ENCODE peak calls at places on chromosome 5, in six cellular contexts. S is A549, D is K562, O is H1, G is SK-N-SH, H is HepG2. P is an unnamed sample.

GRCh38 chr5:180126716-180127681 is 55.4 kb upstream of the RNF130 start:
- DNase-seq in S (peak; percentile 42), D (peak; percentile 69), O (peak; percentile 87), G (peak; percentile 92), H (no peak), P (no peak)

GRCh38 chr5:11172484-11172883 is 411.4 kb upstream of the DAP start:
- DNase-seq in S (no peak), D (no peak), O (no peak), G (no peak), H (no peak), P (no peak)

GRCh38 chr5:34497031-34497808 is 158.9 kb upstream of the RAI14 start:
- DNase-seq in S (no peak), D (no peak), O (no peak), G (no peak), H (no peak), P (no peak)

GRCh38 chr5:41542183-41542582 is 31.8 kb upstream of the PLCXD3 start:
- DNase-seq in S (no peak), D (no peak), O (no peak), G (no peak), H (no peak), P (no peak)

GRCh38 chr5:54234304-54234938 is 76.0 kb downstream of the ARL15 start:
- DNase-seq in S (peak; percentile 47), D (no peak), O (no peak), G (peak; percentile 11), H (peak; percentile 9), P (peak; percentile 73)

GRCh38 chr5:157571357-157571827 is 4.2 kb downstream of the ADAM19 start:
- DNase-seq in S (no peak), D (no peak), O (no peak), G (no peak), H (no peak), P (peak; percentile 77)

GRCh38 chr5:107154598-107154997 is 516.1 kb downstream of the EFNA5 start:
- DNase-seq in S (no peak), D (no peak), O (no peak), G (no peak), H (no peak), P (no peak)

GRCh38 chr5:57582578-57583070 is 100.0 kb upstream of the ACTBL2 start:
- DNase-seq in S (no peak), D (no peak), O (no peak), G (no peak), H (no peak), P (no peak)

GRCh38 chr5:75006821-75007536 is 45.4 kb downstream of the GCNT4 start:
- DNase-seq in S (no peak), D (no peak), O (no peak), G (no peak), H (no peak), P (no peak)

GRCh38 chr5:44385236-44385940 is 3.8 kb downstream of the FGF10 start:
- DNase-seq in S (no peak), D (no peak), O (no peak), G (no peak), H (no peak), P (no peak)

GRCh38 chr5:87912419-87912818 is 356.2 kb downstream of the TMEM161B start:
- DNase-seq in S (no peak), D (no peak), O (no peak), G (no peak), H (no peak), P (no peak)

GRCh38 chr5:11684607-11685006 is 219.6 kb downstream of the CTNND2 start:
- DNase-seq in S (no peak), D (no peak), O (no peak), G (no peak), H (no peak), P (no peak)

GRCh38 chr5:140232731-140233130 is 57.7 kb downstream of the CYSTM1 start:
- DNase-seq in S (no peak), D (no peak), O (no peak), G (no peak), H (peak; percentile 25), P (no peak)

GRCh38 chr5:16936150-16937022 is at the start of gene MYO10:
- DNase-seq in S (peak; percentile 83), D (peak; percentile 87), O (peak; percentile 94), G (peak; percentile 95), H (no peak), P (peak; percentile 80)

GRCh38 chr5:1666812-1667588 is 132.6 kb downstream of the MRPL36 start:
- DNase-seq in S (peak; percentile 33), D (peak; percentile 87), O (peak; percentile 96), G (peak; percentile 93), H (no peak), P (no peak)

GRCh38 chr5:60357302-60357701 is 342.7 kb downstream of the DEPDC1B start:
- DNase-seq in S (no peak), D (no peak), O (no peak), G (peak; percentile 11), H (no peak), P (no peak)
- TF ChIP-seq RAD21 in S (no peak), D (no peak), O (no peak), G (no peak), H (no peak), P (no peak)

DNA sequence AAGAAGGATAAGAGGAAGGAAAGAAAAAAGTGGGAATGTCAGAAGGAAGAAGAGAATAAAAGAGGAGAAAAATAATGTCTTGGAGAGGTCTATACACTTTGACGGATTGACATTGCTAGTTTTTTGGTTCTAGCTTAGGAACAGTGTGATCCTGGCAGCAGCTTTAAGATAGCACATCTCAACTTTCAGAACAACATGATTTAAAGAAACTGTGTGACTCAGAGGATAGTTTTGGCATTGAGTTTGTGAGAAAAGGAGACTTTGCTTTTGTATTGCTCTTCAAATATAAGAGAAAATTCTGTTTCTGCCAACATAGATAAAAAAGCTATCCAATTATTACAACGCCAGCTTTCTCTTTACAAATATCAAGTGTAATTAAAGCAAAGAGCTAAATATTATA is 260.7 kb upstream of the ARRDC3 start:
- DNase-seq in S (no peak), D (no peak), O (no peak), G (no peak), H (no peak), P (peak; percentile 16)
- TF ChIP-seq RFX5 in S (no peak), D (no peak), O (no peak), G (no peak), H (no peak), P (no peak)

DNA sequence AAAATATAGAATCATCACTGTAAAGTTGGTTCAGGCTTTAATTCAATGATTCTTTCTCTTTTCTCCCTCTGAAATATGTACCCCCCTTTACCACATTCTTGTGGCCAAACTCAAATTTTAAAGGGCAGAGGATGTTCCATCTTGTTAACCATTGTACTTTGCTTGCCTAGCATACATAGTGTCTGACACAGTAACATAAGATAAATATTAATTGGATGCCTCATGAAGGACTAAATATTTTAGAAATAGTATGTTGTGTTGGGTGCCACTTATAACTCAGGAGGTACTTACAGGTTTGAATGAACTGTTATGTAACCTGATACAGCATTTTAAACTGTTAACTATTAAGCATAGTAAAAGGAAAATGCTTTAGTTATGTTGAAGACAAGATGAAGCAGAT is 71.5 kb downstream of the NIPBL start:
- DNase-seq in S (no peak), D (no peak), O (no peak), G (no peak), H (no peak), P (peak; percentile 43)
- TF ChIP-seq RAD21 in S (no peak), D (no peak), O (no peak), G (no peak), H (no peak), P (no peak)

DNA sequence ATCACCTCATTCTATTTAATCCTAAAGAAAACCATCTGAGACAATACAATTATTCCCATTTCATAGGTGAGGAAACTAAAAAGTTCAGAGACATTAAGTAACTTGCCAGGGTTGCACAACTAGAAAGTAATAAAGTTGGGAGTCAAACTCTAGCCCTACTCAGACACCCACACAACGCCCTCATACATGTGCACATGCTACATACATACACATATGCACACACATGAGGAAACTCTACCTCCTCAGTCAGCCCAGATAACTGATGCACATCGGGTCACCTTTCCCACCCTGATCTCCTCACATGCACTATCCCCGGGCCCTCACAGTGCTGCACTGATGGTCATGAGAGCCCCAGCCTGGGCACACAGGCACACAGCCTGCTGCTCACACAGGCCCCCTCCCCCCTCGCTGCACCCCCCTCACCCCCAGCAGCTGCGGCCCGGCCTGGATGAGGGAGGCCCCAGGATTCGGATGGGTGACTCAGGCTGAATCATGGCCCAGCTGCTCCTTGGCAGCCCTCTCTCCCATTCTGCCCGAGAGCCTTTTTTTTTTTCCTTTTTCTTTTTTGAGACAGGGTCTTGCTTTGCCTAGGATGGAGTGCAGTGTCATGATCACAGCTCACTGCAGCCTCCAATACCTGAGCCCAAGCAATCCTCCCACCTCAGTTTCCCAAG is 5.0 kb upstream of the GPRIN1 start:
- DNase-seq in S (no peak), D (no peak), O (no peak), G (no peak), H (no peak), P (peak; percentile 88)
- TF ChIP-seq RFX5 in S (no peak), D (no peak), O (no peak), G (no peak), H (no peak), P (no peak)

P was measured in IMR-90.